ENCODE peak calls at places on chromosomes 13 and 19, in seven cellular contexts. O, P, L, W, H, N and A are unnamed samples.
A peak's percentile ranks its signal among the peaks of the same experiment; 100 is the strongest.

GRCh38 chr19:19268453-19269385 is 4.4 kb downstream of the TM6SF2 start:
- DNase-seq in O (no peak), H (no peak), L (no peak), P (no peak), N (no peak), W (no peak), A (no peak)

GRCh38 chr13:32969516-32969941 is 46.7 kb upstream of the KL start:
- DNase-seq in L (no peak), P (peak; percentile 29), W (no peak), N (no peak), O (no peak), H (no peak), A (no peak)

GRCh38 chr19:22332924-22333323 is 46.7 kb downstream of the ZNF729 start:
- DNase-seq in O (no peak), P (no peak), H (no peak), N (no peak), L (no peak), W (no peak), A (peak; percentile 7)

GRCh38 chr19:2461751-2462634 is 5.2 kb upstream of the LMNB2 start:
- DNase-seq in P (peak; percentile 45), L (no peak), O (peak; percentile 58), W (peak; percentile 48), N (peak; percentile 73), H (peak; percentile 78), A (peak; percentile 68)

GRCh38 chr13:38530492-38530891 is 156.4 kb upstream of the FREM2 start:
- DNase-seq in O (no peak), P (no peak), H (no peak), N (no peak), W (peak; percentile 29), L (no peak), A (peak; percentile 37)

GRCh38 chr13:97426695-97427094 is 7.3 kb upstream of the RAP2A start:
- DNase-seq in P (no peak), W (no peak), H (no peak), N (no peak), L (no peak), O (no peak), A (no peak)

GRCh38 chr13:100604909-100605308 is 16.3 kb upstream of the GGACT start:
- DNase-seq in O (no peak), P (no peak), N (no peak), H (no peak), L (no peak), W (no peak), A (no peak)

GRCh38 chr13:32734511-32734910 is 148.3 kb downstream of the PDS5B start:
- DNase-seq in W (peak; percentile 3), O (no peak), L (no peak), P (no peak), N (no peak), H (no peak), A (peak; percentile 90)

GRCh38 chr13:79393564-79394249 is 12.3 kb downstream of the RBM26 start:
- DNase-seq in N (no peak), P (no peak), W (no peak), H (no peak), O (peak; percentile 33), L (no peak), A (no peak)

GRCh38 chr19:36245210-36246005 is 30.5 kb downstream of the ZNF146 start:
- DNase-seq in L (no peak), N (no peak), P (no peak), O (no peak), H (peak; percentile 85), W (no peak), A (no peak)

GRCh38 chr19:7636691-7637373 is at the start of gene STXBP2:
- DNase-seq in H (peak; percentile 90), N (peak; percentile 85), O (peak; percentile 95), L (no peak), P (no peak), W (peak; percentile 70), A (peak; percentile 84)

GRCh38 chr13:109130093-109130835 is 500.9 kb downstream of the MYO16 start:
- DNase-seq in O (no peak), W (no peak), N (no peak), P (no peak), L (no peak), H (no peak), A (no peak)

GRCh38 chr13:109274188-109274821 is 512.1 kb downstream of the IRS2 start:
- DNase-seq in H (peak; percentile 21), L (no peak), O (no peak), N (no peak), P (no peak), W (peak; percentile 44), A (peak; percentile 53)

GRCh38 chr19:46610851-46611770 is 10.0 kb downstream of the CALM3 start:
- DNase-seq in N (peak; percentile 48), P (no peak), L (peak; percentile 11), H (peak; percentile 8), W (no peak), O (no peak), A (no peak)

GRCh38 chr13:28623782-28624706 is 34.9 kb upstream of the POMP start:
- DNase-seq in W (no peak), H (no peak), O (no peak), L (no peak), P (no peak), N (no peak), A (no peak)

GRCh38 chr19:45153339-45154063 is 7.3 kb downstream of the NKPD1 start:
- DNase-seq in P (peak; percentile 17), L (no peak), W (peak; percentile 82), N (peak; percentile 11), H (peak; percentile 78), O (peak; percentile 38), A (no peak)

GRCh38 chr19:3683405-3683865 is 16.8 kb downstream of the PIP5K1C start:
- DNase-seq in W (no peak), N (no peak), P (peak; percentile 63), O (no peak), L (no peak), H (peak; percentile 67), A (no peak)

GRCh38 chr19:49678970-49679831 is 2.1 kb downstream of the PRMT1 start:
- DNase-seq in O (no peak), W (no peak), H (no peak), L (no peak), P (no peak), N (no peak), A (peak; percentile 32)

GRCh38 chr19:15488489-15489226 is 9.4 kb upstream of the PGLYRP2 start:
- DNase-seq in H (no peak), L (no peak), P (no peak), O (no peak), W (no peak), N (no peak), A (no peak)

GRCh38 chr13:34700155-34700554 is 241.9 kb upstream of the NBEA start:
- DNase-seq in P (no peak), L (no peak), W (no peak), O (no peak), N (no peak), H (no peak), A (peak; percentile 13)

GRCh38 chr19:53432088-53432661 is 391 bp downstream of the ZNF761 start:
- DNase-seq in L (no peak), H (peak; percentile 39), N (no peak), P (peak; percentile 21), O (no peak), W (peak; percentile 37), A (peak; percentile 34)

GRCh38 chr19:22527554-22527953 is 105.4 kb upstream of the ZNF98 start:
- DNase-seq in L (no peak), H (no peak), O (no peak), W (no peak), N (no peak), P (no peak), A (no peak)